ENCODE peak calls at places on chromosome 3, in nine cellular contexts. Z is upper lobe of left lung, F is thyroid gland, R is adrenal gland, C is body of pancreas, D is K562, V is heart left ventricle, E is endothelial cell of umbilical vein, O is uterus. I is an unnamed sample. For H3K36me3, the result is how much of the 10 kb centered on the place peaks cover.

GRCh38 chr3:9107738-9108137 is 141.7 kb downstream of the SRGAP3 start:
- DNase-seq in E (no peak), R (no peak), D (no peak), O (no peak), V (no peak), C (no peak), F (no peak), Z (no peak), I (no peak)

GRCh38 chr3:185371683-185372082 is 8.7 kb downstream of the MAP3K13 start:
- DNase-seq in V (no peak), F (no peak), Z (no peak), E (no peak), D (no peak), R (no peak), C (no peak), O (no peak), I (no peak)

GRCh38 chr3:149512073-149512782 is 37.7 kb downstream of the TM4SF4 start:
- DNase-seq in F (peak), E (peak), D (peak), V (peak), Z (no peak), R (peak), O (peak), C (peak), I (peak)

GRCh38 chr3:179840985-179841384 is 188.1 kb downstream of the USP13 start:
- DNase-seq in V (no peak), C (peak), F (peak), E (no peak), Z (no peak), O (no peak), D (no peak), R (no peak), I (no peak)

GRCh38 chr3:129441215-129441614 is 1.2 kb downstream of the IFT122 start:
- DNase-seq in F (no peak), R (no peak), C (no peak), O (no peak), V (no peak), Z (no peak), E (no peak), D (no peak), I (no peak)

GRCh38 chr3:135990903-135991302 is 25.4 kb downstream of the PPP2R3A start:
- DNase-seq in V (no peak), Z (no peak), R (no peak), E (no peak), C (no peak), O (no peak), D (no peak), F (no peak), I (no peak)

GRCh38 chr3:119817964-119818363 is 36.1 kb downstream of the NR1I2 start:
- DNase-seq in V (no peak), C (no peak), Z (no peak), R (no peak), F (no peak), D (no peak), O (no peak), E (no peak), I (no peak)

GRCh38 chr3:134931045-134931775 is 136.2 kb downstream of the EPHB1 start:
- DNase-seq in D (no peak), F (peak), E (no peak), C (no peak), V (no peak), R (no peak), O (no peak), Z (no peak), I (no peak)

GRCh38 chr3:71299160-71299559 is 284.4 kb downstream of the FOXP1 start:
- DNase-seq in E (no peak), F (no peak), V (no peak), O (no peak), R (no peak), C (no peak), Z (no peak), D (no peak), I (no peak)

GRCh38 chr3:160725326-160725725 is 30.7 kb upstream of the PPM1L start:
- DNase-seq in F (no peak), R (no peak), C (no peak), Z (no peak), D (no peak), O (no peak), V (no peak), E (no peak), I (no peak)

GRCh38 chr3:195906865-195907729 is 1.3 kb downstream of the TNK2 start:
- DNase-seq in E (no peak), C (peak), Z (peak), F (peak), O (no peak), R (no peak), V (no peak), D (no peak), I (no peak)

GRCh38 chr3:128969993-128970740 is 23.7 kb downstream of the CFAP92 start:
- DNase-seq in E (peak), O (peak), V (peak), Z (no peak), R (peak), F (peak), D (peak), C (peak), I (no peak)

GRCh38 chr3:52265387-52265786 is 13.1 kb downstream of the WDR82 start:
- DNase-seq in O (no peak), R (no peak), C (no peak), F (peak), V (no peak), E (no peak), D (no peak), Z (no peak), I (no peak)

GRCh38 chr3:52272831-52273230 is 5.6 kb downstream of the WDR82 start:
- DNase-seq in C (no peak), E (no peak), Z (no peak), V (no peak), F (peak), D (no peak), R (no peak), O (no peak), I (no peak)

GRCh38 chr3:52268036-52268435 is 10.4 kb downstream of the WDR82 start:
- DNase-seq in Z (no peak), C (no peak), E (no peak), F (no peak), D (no peak), O (no peak), R (no peak), V (no peak), I (no peak)

DNA sequence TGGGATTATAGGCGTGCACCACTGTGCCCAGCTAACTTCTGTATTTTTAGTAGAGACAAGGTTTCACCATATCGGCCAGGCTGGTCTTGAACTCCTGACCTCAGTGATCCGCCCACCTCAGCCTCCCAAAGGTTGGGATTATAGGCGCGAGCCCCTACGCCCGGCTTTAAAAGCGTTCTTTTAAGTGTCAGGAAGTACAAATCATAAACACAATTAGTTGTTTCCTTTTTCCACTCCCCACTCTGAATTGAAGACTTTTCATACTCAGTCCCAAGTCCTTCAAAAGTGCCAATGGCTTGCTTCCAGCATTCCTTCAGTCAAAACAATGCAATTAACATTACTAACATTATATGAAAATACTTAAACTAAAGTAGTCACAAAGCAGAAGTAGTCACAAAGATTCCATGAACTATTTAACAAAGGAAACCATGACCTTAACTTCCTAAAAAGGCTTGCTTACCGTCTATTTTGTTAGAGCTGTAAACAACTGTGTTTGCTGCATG is 8.1 kb downstream of the WDR82 start:
- DNase-seq in V (no peak), F (no peak), Z (no peak), E (peak), O (no peak), R (peak), C (no peak), D (no peak), I (no peak)
- H3K36me3 ChIP-seq in V (under half), F (under half), Z (under half), E (under half), O (under half), R (under half), C (under half), D (half or more), I (under half)

DNA sequence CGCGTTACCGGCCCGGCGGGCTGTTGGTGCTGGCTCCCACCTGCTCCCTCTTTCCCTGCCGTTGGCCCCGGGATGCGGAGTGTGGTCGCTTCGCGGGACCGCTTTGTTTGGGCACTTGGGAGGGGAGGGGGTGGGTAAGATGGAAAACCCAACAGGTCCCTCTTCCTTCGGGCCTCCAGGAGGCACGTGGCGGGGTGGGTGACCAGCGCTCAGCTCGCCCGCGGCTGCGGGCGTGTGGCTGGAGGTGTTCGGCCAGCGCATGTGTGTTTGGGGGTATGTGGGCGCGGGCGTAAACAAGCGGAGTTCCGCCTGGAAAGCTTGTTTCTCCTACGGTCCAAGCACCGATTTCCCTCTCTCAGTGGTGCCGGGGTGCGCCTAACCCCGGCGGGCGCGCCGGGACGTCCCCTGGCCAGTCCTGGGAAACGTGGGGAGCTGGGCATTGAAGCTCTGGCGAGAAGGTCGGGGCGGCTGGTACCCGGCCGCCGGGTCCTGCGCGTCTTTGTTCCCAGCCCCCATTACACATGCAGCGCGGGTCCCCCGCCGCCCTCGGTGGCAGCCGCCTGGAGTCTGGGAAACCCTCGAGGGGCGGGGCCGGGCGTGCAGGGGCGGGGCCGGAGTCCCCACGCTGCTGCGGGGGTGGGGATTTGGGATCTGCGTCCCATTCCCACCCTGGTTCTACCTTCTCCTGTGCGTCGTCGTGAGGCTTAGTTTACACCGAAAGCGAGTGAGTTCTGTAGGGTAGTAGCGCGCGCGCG is 1.4 kb downstream of the ACVR2B start:
- DNase-seq in O (peak), D (peak), Z (peak), V (peak), E (peak), R (peak), C (peak), F (peak), I (peak)
- TF ChIP-seq POLR2A in O (peak), D (peak), Z (peak), V (no peak), E (no peak), R (no peak), C (peak), F (no peak), I (peak)

GRCh38 chr3:171129827-171130226 is 103.3 kb upstream of the SLC2A2 start:
- DNase-seq in F (no peak), D (no peak), V (no peak), E (no peak), C (no peak), Z (no peak), R (no peak), O (no peak), I (no peak)
- TF ChIP-seq CTCF in F (no peak), D (no peak), V (no peak), E (no peak), C (no peak), Z (no peak), R (no peak), O (no peak), I (no peak)

DNA sequence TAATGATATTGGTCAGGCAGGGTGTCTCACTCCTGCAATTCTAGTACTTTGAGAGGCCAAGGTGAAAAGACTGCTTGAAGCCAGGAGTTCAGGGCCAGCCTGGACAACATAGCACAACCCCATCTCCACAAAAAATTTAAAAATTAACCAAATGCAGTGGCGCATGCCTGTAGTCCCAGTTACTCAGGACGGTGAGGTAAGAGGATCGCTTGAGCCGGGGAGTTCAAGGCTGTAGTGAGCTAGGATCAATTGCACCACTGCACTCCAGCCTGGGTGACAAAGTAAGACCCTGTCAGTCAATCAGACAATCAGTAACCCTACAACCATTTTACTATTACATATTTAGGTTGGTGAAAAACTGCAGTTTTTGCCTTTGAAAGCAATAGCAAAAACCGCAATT is 43.0 kb downstream of the RBM15B start:
- DNase-seq in V (no peak), F (no peak), O (no peak), R (peak), D (no peak), Z (no peak), E (no peak), C (no peak), I (no peak)
- H3K36me3 ChIP-seq in V (under half), F (under half), O (under half), R (under half), D (under half), Z (under half), E (under half), C (under half), I (under half)

GRCh38 chr3:141401584-141402475 is 33.5 kb downstream of the ZBTB38 start:
- DNase-seq in C (peak), R (no peak), Z (peak), V (peak), E (no peak), F (peak), O (peak), D (no peak), I (no peak)
- TF ChIP-seq POLR2A in C (peak), R (peak), Z (peak), V (no peak), E (no peak), F (no peak), O (peak), D (no peak), I (no peak)

DNA sequence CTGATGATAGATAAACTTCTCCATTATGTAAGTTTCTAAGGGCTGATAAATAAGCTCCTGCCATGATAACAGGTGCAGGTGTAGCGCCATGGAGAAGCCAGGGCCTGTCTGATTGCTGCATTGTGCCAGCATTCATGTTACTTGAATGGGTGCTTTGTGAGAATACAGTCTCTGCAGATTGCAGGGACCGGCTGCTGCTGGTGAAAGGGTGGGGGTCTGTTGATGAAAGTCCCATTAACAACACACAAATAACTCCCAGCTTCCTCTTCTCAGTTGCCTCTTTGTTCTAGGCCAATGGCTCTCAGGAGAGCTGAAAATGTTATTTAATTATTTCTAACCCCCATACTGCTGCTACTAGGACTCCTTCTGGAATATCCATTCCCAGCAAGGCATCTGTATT is 77.2 kb downstream of the RTP4 start:
- DNase-seq in R (no peak), V (no peak), Z (no peak), C (no peak), O (no peak), E (no peak), F (no peak), D (no peak), I (no peak)
- TF ChIP-seq CTCF in R (no peak), V (no peak), Z (no peak), C (no peak), O (no peak), E (no peak), F (no peak), D (no peak), I (no peak)